ENCODE peak calls at places on chromosomes 2 and 18, in seven cellular contexts. One of them, this sample, is unnamed.

GRCh38 chr2:19377717-19378116 is 19.3 kb upstream of the OSR1 start:
- DNase-seq in substantia nigra: no peak
- DNase-seq in NB4: no peak
- DNase-seq in NCI-H1694 treated with DMSO at 0.1 percent for 48 hours: no peak
- DNase-seq in iris pigment epithelial cell: no peak
- DNase-seq in amniotic stem cell: no peak
- DNase-seq in A549: no peak
- DNase-seq in this sample: no peak

GRCh38 chr18:10444314-10445006 is 10.0 kb upstream of the APCDD1 start:
- DNase-seq in NCI-H1694 treated with DMSO at 0.1 percent for 48 hours: no peak
- DNase-seq in iris pigment epithelial cell: no peak
- DNase-seq in amniotic stem cell: no peak
- DNase-seq in A549: no peak
- DNase-seq in NB4: no peak
- DNase-seq in substantia nigra: no peak
- DNase-seq in this sample: no peak

GRCh38 chr18:37575646-37576045 is 10.0 kb upstream of the CELF4 start:
- DNase-seq in iris pigment epithelial cell: no peak
- DNase-seq in amniotic stem cell: no peak
- DNase-seq in A549: no peak
- DNase-seq in NCI-H1694 treated with DMSO at 0.1 percent for 48 hours: no peak
- DNase-seq in substantia nigra: no peak
- DNase-seq in NB4: no peak
- DNase-seq in this sample: no peak

GRCh38 chr2:217611056-217611455 is 391.7 kb downstream of the TNS1 start:
- DNase-seq in A549: no peak
- DNase-seq in substantia nigra: no peak
- DNase-seq in iris pigment epithelial cell: no peak
- DNase-seq in NCI-H1694 treated with DMSO at 0.1 percent for 48 hours: no peak
- DNase-seq in NB4: no peak
- DNase-seq in amniotic stem cell: no peak
- DNase-seq in this sample: no peak

GRCh38 chr2:96159084-96159830 is 14.0 kb upstream of the DUSP2 start:
- DNase-seq in amniotic stem cell: no peak
- DNase-seq in NB4: no peak
- DNase-seq in A549: no peak
- DNase-seq in substantia nigra: no peak
- DNase-seq in iris pigment epithelial cell: no peak
- DNase-seq in NCI-H1694 treated with DMSO at 0.1 percent for 48 hours: no peak
- DNase-seq in this sample: no peak

GRCh38 chr18:28167835-28168349 is 9.0 kb downstream of the CDH2 start:
- DNase-seq in NB4: no peak
- DNase-seq in iris pigment epithelial cell: peak
- DNase-seq in NCI-H1694 treated with DMSO at 0.1 percent for 48 hours: no peak
- DNase-seq in substantia nigra: no peak
- DNase-seq in amniotic stem cell: no peak
- DNase-seq in A549: no peak
- DNase-seq in this sample: no peak

GRCh38 chr2:240903191-240904060 is 2.7 kb upstream of the CROCC2 start:
- DNase-seq in iris pigment epithelial cell: no peak
- DNase-seq in amniotic stem cell: no peak
- DNase-seq in A549: no peak
- DNase-seq in NB4: no peak
- DNase-seq in NCI-H1694 treated with DMSO at 0.1 percent for 48 hours: no peak
- DNase-seq in substantia nigra: no peak
- DNase-seq in this sample: no peak

GRCh38 chr2:216312441-216312840 is 59.8 kb downstream of the MARCHF4 start:
- DNase-seq in NCI-H1694 treated with DMSO at 0.1 percent for 48 hours: peak
- DNase-seq in NB4: no peak
- DNase-seq in amniotic stem cell: no peak
- DNase-seq in A549: no peak
- DNase-seq in iris pigment epithelial cell: no peak
- DNase-seq in substantia nigra: no peak
- DNase-seq in this sample: peak

GRCh38 chr2:53768233-53768542 is 584 bp downstream of the CHAC2 start:
- DNase-seq in substantia nigra: no peak
- DNase-seq in iris pigment epithelial cell: peak
- DNase-seq in A549: peak
- DNase-seq in NB4: peak
- DNase-seq in amniotic stem cell: no peak
- DNase-seq in NCI-H1694 treated with DMSO at 0.1 percent for 48 hours: peak
- DNase-seq in this sample: peak

GRCh38 chr2:43890855-43891254 is 52.1 kb downstream of the ABCG8 start:
- DNase-seq in NCI-H1694 treated with DMSO at 0.1 percent for 48 hours: no peak
- DNase-seq in A549: no peak
- DNase-seq in amniotic stem cell: no peak
- DNase-seq in NB4: no peak
- DNase-seq in substantia nigra: no peak
- DNase-seq in iris pigment epithelial cell: peak
- DNase-seq in this sample: peak

GRCh38 chr2:127884436-127884835 is 1.3 kb downstream of the AMMECR1L start:
- DNase-seq in NB4: no peak
- DNase-seq in substantia nigra: no peak
- DNase-seq in A549: no peak
- DNase-seq in NCI-H1694 treated with DMSO at 0.1 percent for 48 hours: no peak
- DNase-seq in iris pigment epithelial cell: peak
- DNase-seq in amniotic stem cell: no peak
- DNase-seq in this sample: peak

GRCh38 chr2:10141736-10142639 is 19.4 kb downstream of the RRM2 start:
- DNase-seq in NCI-H1694 treated with DMSO at 0.1 percent for 48 hours: peak
- DNase-seq in NB4: peak
- DNase-seq in iris pigment epithelial cell: no peak
- DNase-seq in A549: no peak
- DNase-seq in substantia nigra: peak
- DNase-seq in amniotic stem cell: no peak
- DNase-seq in this sample: no peak

GRCh38 chr2:59249441-59250330 is 1008.6 kb upstream of the FANCL start:
- DNase-seq in NCI-H1694 treated with DMSO at 0.1 percent for 48 hours: no peak
- DNase-seq in NB4: no peak
- DNase-seq in A549: no peak
- DNase-seq in iris pigment epithelial cell: peak
- DNase-seq in substantia nigra: peak
- DNase-seq in amniotic stem cell: no peak
- DNase-seq in this sample: no peak

GRCh38 chr2:223488814-223489213 is 113.3 kb downstream of the SCG2 start:
- DNase-seq in iris pigment epithelial cell: peak
- DNase-seq in NB4: peak
- DNase-seq in substantia nigra: no peak
- DNase-seq in A549: no peak
- DNase-seq in NCI-H1694 treated with DMSO at 0.1 percent for 48 hours: no peak
- DNase-seq in amniotic stem cell: no peak
- DNase-seq in this sample: peak

GRCh38 chr18:9001209-9001608 is 101.3 kb upstream of the NDUFV2 start:
- DNase-seq in NCI-H1694 treated with DMSO at 0.1 percent for 48 hours: no peak
- DNase-seq in amniotic stem cell: no peak
- DNase-seq in NB4: no peak
- DNase-seq in iris pigment epithelial cell: peak
- DNase-seq in substantia nigra: no peak
- DNase-seq in A549: no peak
- DNase-seq in this sample: no peak

GRCh38 chr18:42296723-42297122 is 341.7 kb downstream of the PIK3C3 start:
- DNase-seq in iris pigment epithelial cell: peak
- DNase-seq in amniotic stem cell: no peak
- DNase-seq in A549: no peak
- DNase-seq in NB4: no peak
- DNase-seq in substantia nigra: no peak
- DNase-seq in NCI-H1694 treated with DMSO at 0.1 percent for 48 hours: no peak
- DNase-seq in this sample: no peak

GRCh38 chr18:23259701-23260661 is 124.7 kb downstream of the CABLES1 start:
- DNase-seq in substantia nigra: peak
- DNase-seq in amniotic stem cell: peak
- DNase-seq in NB4: peak
- DNase-seq in iris pigment epithelial cell: peak
- DNase-seq in A549: no peak
- DNase-seq in NCI-H1694 treated with DMSO at 0.1 percent for 48 hours: no peak
- DNase-seq in this sample: peak

GRCh38 chr2:160062283-160063005 is at the start of gene PLA2R1:
- DNase-seq in NCI-H1694 treated with DMSO at 0.1 percent for 48 hours: peak
- DNase-seq in NB4: no peak
- DNase-seq in A549: peak
- DNase-seq in iris pigment epithelial cell: peak
- DNase-seq in substantia nigra: peak
- DNase-seq in amniotic stem cell: no peak
- DNase-seq in this sample: peak

GRCh38 chr2:119049968-119050657 is 108.1 kb downstream of the MARCO start:
- DNase-seq in NCI-H1694 treated with DMSO at 0.1 percent for 48 hours: no peak
- DNase-seq in amniotic stem cell: no peak
- DNase-seq in A549: no peak
- DNase-seq in substantia nigra: no peak
- DNase-seq in NB4: peak
- DNase-seq in iris pigment epithelial cell: no peak
- DNase-seq in this sample: peak

GRCh38 chr2:10048501-10049171 is 5.3 kb downstream of the KLF11 start:
- DNase-seq in substantia nigra: no peak
- DNase-seq in NCI-H1694 treated with DMSO at 0.1 percent for 48 hours: peak
- DNase-seq in NB4: peak
- DNase-seq in A549: peak
- DNase-seq in iris pigment epithelial cell: peak
- DNase-seq in amniotic stem cell: peak
- DNase-seq in this sample: peak

GRCh38 chr2:20348542-20348941 is 2.1 kb downstream of the PUM2 start:
- DNase-seq in iris pigment epithelial cell: no peak
- DNase-seq in NCI-H1694 treated with DMSO at 0.1 percent for 48 hours: no peak
- DNase-seq in amniotic stem cell: no peak
- DNase-seq in NB4: peak
- DNase-seq in substantia nigra: no peak
- DNase-seq in A549: no peak
- DNase-seq in this sample: no peak

GRCh38 chr2:211354481-211354880 is 798.1 kb downstream of the CPS1 start:
- DNase-seq in amniotic stem cell: no peak
- DNase-seq in substantia nigra: no peak
- DNase-seq in iris pigment epithelial cell: no peak
- DNase-seq in NB4: no peak
- DNase-seq in A549: no peak
- DNase-seq in NCI-H1694 treated with DMSO at 0.1 percent for 48 hours: no peak
- DNase-seq in this sample: no peak

GRCh38 chr18:25076980-25077780 is 274.8 kb downstream of the ZNF521 start:
- DNase-seq in NB4: no peak
- DNase-seq in A549: no peak
- DNase-seq in substantia nigra: no peak
- DNase-seq in amniotic stem cell: no peak
- DNase-seq in iris pigment epithelial cell: no peak
- DNase-seq in NCI-H1694 treated with DMSO at 0.1 percent for 48 hours: no peak
- DNase-seq in this sample: no peak

GRCh38 chr2:236536727-236537398 is 32.8 kb upstream of the ACKR3 start:
- DNase-seq in substantia nigra: no peak
- DNase-seq in NB4: no peak
- DNase-seq in amniotic stem cell: no peak
- DNase-seq in iris pigment epithelial cell: no peak
- DNase-seq in NCI-H1694 treated with DMSO at 0.1 percent for 48 hours: no peak
- DNase-seq in A549: no peak
- DNase-seq in this sample: no peak

GRCh38 chr2:38556007-38556801 is 46.5 kb downstream of the HNRNPLL start:
- DNase-seq in iris pigment epithelial cell: no peak
- DNase-seq in NCI-H1694 treated with DMSO at 0.1 percent for 48 hours: no peak
- DNase-seq in amniotic stem cell: no peak
- DNase-seq in substantia nigra: no peak
- DNase-seq in NB4: no peak
- DNase-seq in A549: no peak
- DNase-seq in this sample: no peak

GRCh38 chr2:217489145-217489960 is 513.4 kb downstream of the TNS1 start:
- DNase-seq in iris pigment epithelial cell: peak
- DNase-seq in amniotic stem cell: peak
- DNase-seq in NCI-H1694 treated with DMSO at 0.1 percent for 48 hours: peak
- DNase-seq in NB4: no peak
- DNase-seq in substantia nigra: no peak
- DNase-seq in A549: no peak
- DNase-seq in this sample: peak

GRCh38 chr18:13381907-13382682 is 163.5 kb downstream of the LDLRAD4 start:
- DNase-seq in A549: no peak
- DNase-seq in NCI-H1694 treated with DMSO at 0.1 percent for 48 hours: no peak
- DNase-seq in substantia nigra: peak
- DNase-seq in NB4: no peak
- DNase-seq in iris pigment epithelial cell: peak
- DNase-seq in amniotic stem cell: no peak
- DNase-seq in this sample: no peak

GRCh38 chr18:44232500-44232899 is 448.2 kb upstream of the SETBP1 start:
- DNase-seq in A549: no peak
- DNase-seq in NCI-H1694 treated with DMSO at 0.1 percent for 48 hours: no peak
- DNase-seq in amniotic stem cell: no peak
- DNase-seq in NB4: no peak
- DNase-seq in iris pigment epithelial cell: no peak
- DNase-seq in substantia nigra: no peak
- DNase-seq in this sample: no peak

GRCh38 chr18:36330435-36331049 is 33.0 kb downstream of the FHOD3 start:
- DNase-seq in A549: no peak
- DNase-seq in NB4: no peak
- DNase-seq in amniotic stem cell: no peak
- DNase-seq in substantia nigra: no peak
- DNase-seq in iris pigment epithelial cell: no peak
- DNase-seq in NCI-H1694 treated with DMSO at 0.1 percent for 48 hours: no peak
- DNase-seq in this sample: no peak

GRCh38 chr18:76518543-76519155 is 23.6 kb upstream of the ZNF516 start:
- DNase-seq in iris pigment epithelial cell: peak
- DNase-seq in NCI-H1694 treated with DMSO at 0.1 percent for 48 hours: no peak
- DNase-seq in substantia nigra: no peak
- DNase-seq in NB4: peak
- DNase-seq in amniotic stem cell: no peak
- DNase-seq in A549: no peak
- DNase-seq in this sample: no peak

GRCh38 chr2:234241656-234242445 is 191.3 kb downstream of the SPP2 start:
- DNase-seq in NCI-H1694 treated with DMSO at 0.1 percent for 48 hours: no peak
- DNase-seq in A549: peak
- DNase-seq in amniotic stem cell: peak
- DNase-seq in iris pigment epithelial cell: peak
- DNase-seq in substantia nigra: no peak
- DNase-seq in NB4: no peak
- DNase-seq in this sample: peak

GRCh38 chr2:197209742-197210408 is 100.7 kb downstream of the ANKRD44 start:
- DNase-seq in A549: no peak
- DNase-seq in amniotic stem cell: no peak
- DNase-seq in iris pigment epithelial cell: no peak
- DNase-seq in NCI-H1694 treated with DMSO at 0.1 percent for 48 hours: no peak
- DNase-seq in NB4: peak
- DNase-seq in substantia nigra: no peak
- DNase-seq in this sample: peak

GRCh38 chr2:221229097-221229496 is 343.0 kb downstream of the EPHA4 start:
- DNase-seq in substantia nigra: no peak
- DNase-seq in NB4: no peak
- DNase-seq in amniotic stem cell: no peak
- DNase-seq in NCI-H1694 treated with DMSO at 0.1 percent for 48 hours: no peak
- DNase-seq in A549: no peak
- DNase-seq in iris pigment epithelial cell: no peak
- DNase-seq in this sample: no peak

GRCh38 chr2:35462226-35462983 is 893.2 kb upstream of the CRIM1 start:
- DNase-seq in amniotic stem cell: no peak
- DNase-seq in NB4: no peak
- DNase-seq in substantia nigra: no peak
- DNase-seq in A549: no peak
- DNase-seq in NCI-H1694 treated with DMSO at 0.1 percent for 48 hours: no peak
- DNase-seq in iris pigment epithelial cell: peak
- DNase-seq in this sample: peak

GRCh38 chr18:13973061-13973460 is 57.7 kb upstream of the MC2R start:
- DNase-seq in NCI-H1694 treated with DMSO at 0.1 percent for 48 hours: no peak
- DNase-seq in NB4: no peak
- DNase-seq in A549: no peak
- DNase-seq in amniotic stem cell: no peak
- DNase-seq in substantia nigra: no peak
- DNase-seq in iris pigment epithelial cell: no peak
- DNase-seq in this sample: no peak